ENCODE peak calls at places on chromosomes 1 and 21, in ten cellular contexts. One of them, this sample, is unnamed.

GRCh38 chr1:232868793-232869491 is 63.7 kb downstream of the MAP10 start:
- DNase-seq in pancreas: peak
- DNase-seq in type B pancreatic cell: no peak
- DNase-seq in choroid plexus epithelial cell: peak
- DNase-seq in kidney epithelial cell: no peak
- DNase-seq in Calu3: peak
- DNase-seq in fibroblast of pulmonary artery: peak
- DNase-seq in suprapubic skin: no peak
- DNase-seq in fibroblast of lung: peak
- DNase-seq in foreskin fibroblast: peak
- DNase-seq in this sample: peak

GRCh38 chr1:243957141-243957540 is 93.9 kb upstream of the ZBTB18 start:
- DNase-seq in pancreas: no peak
- DNase-seq in type B pancreatic cell: no peak
- DNase-seq in choroid plexus epithelial cell: no peak
- DNase-seq in kidney epithelial cell: no peak
- DNase-seq in Calu3: no peak
- DNase-seq in fibroblast of pulmonary artery: no peak
- DNase-seq in suprapubic skin: no peak
- DNase-seq in fibroblast of lung: no peak
- DNase-seq in foreskin fibroblast: no peak
- DNase-seq in this sample: no peak

GRCh38 chr1:161185282-161185682 is 8.0 kb upstream of the B4GALT3 start:
- DNase-seq in pancreas: no peak
- DNase-seq in type B pancreatic cell: no peak
- DNase-seq in choroid plexus epithelial cell: peak
- DNase-seq in kidney epithelial cell: no peak
- DNase-seq in Calu3: no peak
- DNase-seq in fibroblast of pulmonary artery: peak
- DNase-seq in suprapubic skin: no peak
- DNase-seq in fibroblast of lung: peak
- DNase-seq in foreskin fibroblast: peak
- DNase-seq in this sample: peak

GRCh38 chr21:34908424-34909055 is 140.6 kb downstream of the RUNX1 start:
- DNase-seq in pancreas: no peak
- DNase-seq in type B pancreatic cell: no peak
- DNase-seq in choroid plexus epithelial cell: peak
- DNase-seq in kidney epithelial cell: no peak
- DNase-seq in Calu3: peak
- DNase-seq in fibroblast of pulmonary artery: peak
- DNase-seq in suprapubic skin: no peak
- DNase-seq in fibroblast of lung: no peak
- DNase-seq in foreskin fibroblast: no peak
- DNase-seq in this sample: peak

GRCh38 chr21:17585875-17586450 is 26.7 kb downstream of the BTG3 start:
- DNase-seq in pancreas: no peak
- DNase-seq in type B pancreatic cell: no peak
- DNase-seq in choroid plexus epithelial cell: peak
- DNase-seq in kidney epithelial cell: peak
- DNase-seq in Calu3: peak
- DNase-seq in fibroblast of pulmonary artery: peak
- DNase-seq in suprapubic skin: no peak
- DNase-seq in fibroblast of lung: peak
- DNase-seq in foreskin fibroblast: peak
- DNase-seq in this sample: peak

GRCh38 chr1:189708674-189709073 is 769.0 kb downstream of the BRINP3 start:
- DNase-seq in pancreas: no peak
- DNase-seq in type B pancreatic cell: no peak
- DNase-seq in choroid plexus epithelial cell: peak
- DNase-seq in kidney epithelial cell: no peak
- DNase-seq in Calu3: peak
- DNase-seq in fibroblast of pulmonary artery: peak
- DNase-seq in suprapubic skin: no peak
- DNase-seq in fibroblast of lung: peak
- DNase-seq in foreskin fibroblast: no peak
- DNase-seq in this sample: peak

GRCh38 chr1:232376632-232377493 is 253.1 kb downstream of the SIPA1L2 start:
- DNase-seq in pancreas: no peak
- DNase-seq in type B pancreatic cell: no peak
- DNase-seq in choroid plexus epithelial cell: no peak
- DNase-seq in kidney epithelial cell: no peak
- DNase-seq in Calu3: no peak
- DNase-seq in fibroblast of pulmonary artery: no peak
- DNase-seq in suprapubic skin: no peak
- DNase-seq in fibroblast of lung: no peak
- DNase-seq in foreskin fibroblast: no peak
- DNase-seq in this sample: no peak

GRCh38 chr1:19640363-19641316 is 3.5 kb upstream of the NBL1 start:
- DNase-seq in pancreas: peak
- DNase-seq in type B pancreatic cell: no peak
- DNase-seq in choroid plexus epithelial cell: peak
- DNase-seq in kidney epithelial cell: no peak
- DNase-seq in Calu3: peak
- DNase-seq in fibroblast of pulmonary artery: no peak
- DNase-seq in suprapubic skin: no peak
- DNase-seq in fibroblast of lung: peak
- DNase-seq in foreskin fibroblast: no peak
- DNase-seq in this sample: peak

GRCh38 chr1:186896211-186896610 is 67.5 kb downstream of the PLA2G4A start:
- DNase-seq in pancreas: no peak
- DNase-seq in type B pancreatic cell: no peak
- DNase-seq in choroid plexus epithelial cell: peak
- DNase-seq in kidney epithelial cell: no peak
- DNase-seq in Calu3: no peak
- DNase-seq in fibroblast of pulmonary artery: peak
- DNase-seq in suprapubic skin: no peak
- DNase-seq in fibroblast of lung: peak
- DNase-seq in foreskin fibroblast: no peak
- DNase-seq in this sample: peak

GRCh38 chr1:41005876-41006275 is 15.6 kb downstream of the SLFNL1 start:
- DNase-seq in pancreas: no peak
- DNase-seq in type B pancreatic cell: no peak
- DNase-seq in choroid plexus epithelial cell: no peak
- DNase-seq in kidney epithelial cell: no peak
- DNase-seq in Calu3: no peak
- DNase-seq in fibroblast of pulmonary artery: no peak
- DNase-seq in suprapubic skin: no peak
- DNase-seq in fibroblast of lung: peak
- DNase-seq in foreskin fibroblast: no peak
- DNase-seq in this sample: no peak

GRCh38 chr1:93148001-93148400 is 32.2 kb downstream of the TMED5 start:
- DNase-seq in pancreas: no peak
- DNase-seq in type B pancreatic cell: no peak
- DNase-seq in choroid plexus epithelial cell: peak
- DNase-seq in kidney epithelial cell: no peak
- DNase-seq in Calu3: no peak
- DNase-seq in fibroblast of pulmonary artery: peak
- DNase-seq in suprapubic skin: no peak
- DNase-seq in fibroblast of lung: peak
- DNase-seq in foreskin fibroblast: peak
- DNase-seq in this sample: no peak

GRCh38 chr1:15249032-15249601 is 2.1 kb downstream of the FHAD1 start:
- DNase-seq in pancreas: no peak
- DNase-seq in type B pancreatic cell: no peak
- DNase-seq in choroid plexus epithelial cell: no peak
- DNase-seq in kidney epithelial cell: no peak
- DNase-seq in Calu3: no peak
- DNase-seq in fibroblast of pulmonary artery: no peak
- DNase-seq in suprapubic skin: no peak
- DNase-seq in fibroblast of lung: peak
- DNase-seq in foreskin fibroblast: no peak
- DNase-seq in this sample: no peak

GRCh38 chr1:38344705-38345104 is 298.1 kb upstream of the POU3F1 start:
- DNase-seq in pancreas: no peak
- DNase-seq in type B pancreatic cell: no peak
- DNase-seq in choroid plexus epithelial cell: no peak
- DNase-seq in kidney epithelial cell: no peak
- DNase-seq in Calu3: no peak
- DNase-seq in fibroblast of pulmonary artery: no peak
- DNase-seq in suprapubic skin: no peak
- DNase-seq in fibroblast of lung: no peak
- DNase-seq in foreskin fibroblast: no peak
- DNase-seq in this sample: no peak

GRCh38 chr1:101290119-101290921 is 53.5 kb downstream of the S1PR1 start:
- DNase-seq in pancreas: no peak
- DNase-seq in type B pancreatic cell: no peak
- DNase-seq in choroid plexus epithelial cell: no peak
- DNase-seq in kidney epithelial cell: no peak
- DNase-seq in Calu3: no peak
- DNase-seq in fibroblast of pulmonary artery: no peak
- DNase-seq in suprapubic skin: no peak
- DNase-seq in fibroblast of lung: no peak
- DNase-seq in foreskin fibroblast: no peak
- DNase-seq in this sample: no peak

GRCh38 chr1:67850151-67850551 is 16.9 kb upstream of the GNG12 start:
- DNase-seq in pancreas: no peak
- DNase-seq in type B pancreatic cell: no peak
- DNase-seq in choroid plexus epithelial cell: peak
- DNase-seq in kidney epithelial cell: no peak
- DNase-seq in Calu3: peak
- DNase-seq in fibroblast of pulmonary artery: peak
- DNase-seq in suprapubic skin: no peak
- DNase-seq in fibroblast of lung: peak
- DNase-seq in foreskin fibroblast: peak
- DNase-seq in this sample: peak

GRCh38 chr21:15768045-15768601 is 38.3 kb downstream of the USP25 start:
- DNase-seq in pancreas: no peak
- DNase-seq in type B pancreatic cell: no peak
- DNase-seq in choroid plexus epithelial cell: no peak
- DNase-seq in kidney epithelial cell: no peak
- DNase-seq in Calu3: no peak
- DNase-seq in fibroblast of pulmonary artery: no peak
- DNase-seq in suprapubic skin: no peak
- DNase-seq in fibroblast of lung: peak
- DNase-seq in foreskin fibroblast: no peak
- DNase-seq in this sample: no peak
- TF ChIP-seq CTCF in pancreas: no peak
- TF ChIP-seq CTCF in type B pancreatic cell: no peak
- TF ChIP-seq CTCF in choroid plexus epithelial cell: no peak
- TF ChIP-seq CTCF in kidney epithelial cell: no peak
- TF ChIP-seq CTCF in Calu3: no peak
- TF ChIP-seq CTCF in fibroblast of pulmonary artery: no peak
- TF ChIP-seq CTCF in suprapubic skin: no peak
- TF ChIP-seq CTCF in fibroblast of lung: no peak
- TF ChIP-seq CTCF in foreskin fibroblast: no peak
- TF ChIP-seq CTCF in this sample: no peak

GRCh38 chr1:32332290-32333079 is 3.5 kb downstream of the MARCKSL1 start:
- DNase-seq in pancreas: no peak
- DNase-seq in type B pancreatic cell: no peak
- DNase-seq in choroid plexus epithelial cell: no peak
- DNase-seq in kidney epithelial cell: no peak
- DNase-seq in Calu3: peak
- DNase-seq in fibroblast of pulmonary artery: no peak
- DNase-seq in suprapubic skin: no peak
- DNase-seq in fibroblast of lung: no peak
- DNase-seq in foreskin fibroblast: no peak
- DNase-seq in this sample: no peak

GRCh38 chr1:32334274-32334861 is 1.7 kb downstream of the MARCKSL1 start:
- DNase-seq in pancreas: no peak
- DNase-seq in type B pancreatic cell: no peak
- DNase-seq in choroid plexus epithelial cell: no peak
- DNase-seq in kidney epithelial cell: no peak
- DNase-seq in Calu3: no peak
- DNase-seq in fibroblast of pulmonary artery: no peak
- DNase-seq in suprapubic skin: no peak
- DNase-seq in fibroblast of lung: no peak
- DNase-seq in foreskin fibroblast: no peak
- DNase-seq in this sample: no peak

GRCh38 chr1:32334864-32335618 is 992 bp downstream of the MARCKSL1 start:
- DNase-seq in pancreas: peak
- DNase-seq in type B pancreatic cell: peak
- DNase-seq in choroid plexus epithelial cell: no peak
- DNase-seq in kidney epithelial cell: no peak
- DNase-seq in Calu3: peak
- DNase-seq in fibroblast of pulmonary artery: peak
- DNase-seq in suprapubic skin: no peak
- DNase-seq in fibroblast of lung: peak
- DNase-seq in foreskin fibroblast: no peak
- DNase-seq in this sample: no peak

GRCh38 chr1:32331549-32331948 is 4.5 kb downstream of the MARCKSL1 start:
- DNase-seq in pancreas: no peak
- DNase-seq in type B pancreatic cell: no peak
- DNase-seq in choroid plexus epithelial cell: no peak
- DNase-seq in kidney epithelial cell: no peak
- DNase-seq in Calu3: no peak
- DNase-seq in fibroblast of pulmonary artery: no peak
- DNase-seq in suprapubic skin: no peak
- DNase-seq in fibroblast of lung: no peak
- DNase-seq in foreskin fibroblast: no peak
- DNase-seq in this sample: no peak

GRCh38 chr1:32333251-32333963 is 2.6 kb downstream of the MARCKSL1 start:
- DNase-seq in pancreas: no peak
- DNase-seq in type B pancreatic cell: no peak
- DNase-seq in choroid plexus epithelial cell: no peak
- DNase-seq in kidney epithelial cell: no peak
- DNase-seq in Calu3: no peak
- DNase-seq in fibroblast of pulmonary artery: no peak
- DNase-seq in suprapubic skin: no peak
- DNase-seq in fibroblast of lung: no peak
- DNase-seq in foreskin fibroblast: no peak
- DNase-seq in this sample: no peak
- TF ChIP-seq CTCF in pancreas: no peak
- TF ChIP-seq CTCF in type B pancreatic cell: no peak
- TF ChIP-seq CTCF in choroid plexus epithelial cell: no peak
- TF ChIP-seq CTCF in kidney epithelial cell: no peak
- TF ChIP-seq CTCF in Calu3: no peak
- TF ChIP-seq CTCF in fibroblast of pulmonary artery: no peak
- TF ChIP-seq CTCF in suprapubic skin: no peak
- TF ChIP-seq CTCF in fibroblast of lung: no peak
- TF ChIP-seq CTCF in foreskin fibroblast: no peak
- TF ChIP-seq CTCF in this sample: no peak

DNA sequence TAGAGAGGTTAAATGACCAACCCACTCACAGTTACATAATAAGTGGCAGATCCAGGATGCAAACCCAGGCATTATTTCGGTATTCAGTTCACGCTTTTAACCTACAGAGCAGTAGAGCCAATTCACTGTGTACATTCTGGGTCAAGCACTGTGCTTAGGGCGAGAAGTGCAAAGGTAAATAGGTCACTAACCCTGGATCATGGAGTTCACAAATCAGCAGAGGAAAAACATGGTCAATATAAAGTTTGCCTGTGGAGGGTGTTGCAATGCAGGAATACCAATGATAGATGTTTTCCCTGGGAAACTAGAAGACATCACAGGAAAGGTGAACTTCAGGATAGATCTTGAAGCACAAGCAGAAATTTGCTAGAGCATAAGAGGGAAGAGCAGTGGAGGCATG is 253.4 kb upstream of the NFIA start:
- DNase-seq in pancreas: no peak
- DNase-seq in type B pancreatic cell: no peak
- DNase-seq in choroid plexus epithelial cell: no peak
- DNase-seq in kidney epithelial cell: no peak
- DNase-seq in Calu3: no peak
- DNase-seq in fibroblast of pulmonary artery: no peak
- DNase-seq in suprapubic skin: no peak
- DNase-seq in fibroblast of lung: no peak
- DNase-seq in foreskin fibroblast: no peak
- DNase-seq in this sample: no peak
- TF ChIP-seq CTCF in pancreas: no peak
- TF ChIP-seq CTCF in type B pancreatic cell: no peak
- TF ChIP-seq CTCF in choroid plexus epithelial cell: no peak
- TF ChIP-seq CTCF in kidney epithelial cell: no peak
- TF ChIP-seq CTCF in Calu3: no peak
- TF ChIP-seq CTCF in fibroblast of pulmonary artery: no peak
- TF ChIP-seq CTCF in suprapubic skin: no peak
- TF ChIP-seq CTCF in fibroblast of lung: no peak
- TF ChIP-seq CTCF in foreskin fibroblast: no peak
- TF ChIP-seq CTCF in this sample: no peak

GRCh38 chr1:153783233-153784190 is 8.3 kb downstream of the SLC27A3 start:
- DNase-seq in pancreas: peak
- DNase-seq in type B pancreatic cell: peak
- DNase-seq in choroid plexus epithelial cell: peak
- DNase-seq in kidney epithelial cell: no peak
- DNase-seq in Calu3: peak
- DNase-seq in fibroblast of pulmonary artery: peak
- DNase-seq in suprapubic skin: peak
- DNase-seq in fibroblast of lung: peak
- DNase-seq in foreskin fibroblast: peak
- DNase-seq in this sample: peak
- TF ChIP-seq CTCF in pancreas: no peak
- TF ChIP-seq CTCF in type B pancreatic cell: peak
- TF ChIP-seq CTCF in choroid plexus epithelial cell: peak
- TF ChIP-seq CTCF in kidney epithelial cell: no peak
- TF ChIP-seq CTCF in Calu3: no peak
- TF ChIP-seq CTCF in fibroblast of pulmonary artery: no peak
- TF ChIP-seq CTCF in suprapubic skin: no peak
- TF ChIP-seq CTCF in fibroblast of lung: no peak
- TF ChIP-seq CTCF in foreskin fibroblast: no peak
- TF ChIP-seq CTCF in this sample: no peak